ENCODE peak calls at places on chromosomes 2 and 18, in eight cellular contexts. D is IMR-90, O is prostate gland, A is uterus, Y is A549, Q is right lobe of liver, P is Peyer's patch, R is NB4. G is an unnamed sample.

GRCh38 chr2:187424156-187424555 is 23.9 kb downstream of the CALCRL start:
- DNase-seq in D (no peak), O (no peak), A (no peak), Y (peak; percentile 20), Q (no peak), P (no peak), R (no peak), G (no peak)

GRCh38 chr2:152730591-152731333 is 12.3 kb downstream of the ARL6IP6 start:
- DNase-seq in D (no peak), O (peak; percentile 32), A (no peak), Y (no peak), Q (no peak), P (no peak), R (peak; percentile 88), G (peak; percentile 67)

GRCh38 chr2:177474904-177475474 is 82.4 kb downstream of the AGPS start:
- DNase-seq in D (peak; percentile 52), O (no peak), A (no peak), Y (no peak), Q (no peak), P (no peak), R (no peak), G (no peak)

GRCh38 chr18:23971656-23972230 is 42.8 kb upstream of the TTC39C start:
- DNase-seq in D (no peak), O (no peak), A (no peak), Y (no peak), Q (no peak), P (no peak), R (no peak), G (no peak)

GRCh38 chr2:100234141-100234540 is 88.2 kb downstream of the LONRF2 start:
- DNase-seq in D (peak; percentile 68), O (no peak), A (no peak), Y (no peak), Q (no peak), P (no peak), R (no peak), G (no peak)

GRCh38 chr2:74026674-74027294 is 42.1 kb downstream of the TET3 start:
- DNase-seq in D (no peak), O (no peak), A (no peak), Y (no peak), Q (no peak), P (no peak), R (no peak), G (no peak)

GRCh38 chr2:56444339-56444738 is 260.5 kb downstream of the CCDC85A start:
- DNase-seq in D (no peak), O (no peak), A (no peak), Y (peak; percentile 18), Q (no peak), P (peak; percentile 83), R (no peak), G (peak; percentile 36)

GRCh38 chr2:205970348-205970747 is 115.6 kb downstream of the INO80D start:
- DNase-seq in D (no peak), O (no peak), A (no peak), Y (no peak), Q (no peak), P (no peak), R (no peak), G (no peak)

GRCh38 chr2:674319-674985 is 2.8 kb downstream of the TMEM18 start:
- DNase-seq in D (no peak), O (no peak), A (no peak), Y (no peak), Q (no peak), P (no peak), R (peak; percentile 37), G (no peak)

GRCh38 chr2:672606-672905 is 4.7 kb downstream of the TMEM18 start:
- DNase-seq in D (no peak), O (no peak), A (no peak), Y (no peak), Q (no peak), P (no peak), R (no peak), G (peak; percentile 63)

GRCh38 chr2:673615-674318 is 3.4 kb downstream of the TMEM18 start:
- DNase-seq in D (peak; percentile 63), O (no peak), A (no peak), Y (no peak), Q (no peak), P (no peak), R (no peak), G (no peak)

GRCh38 chr2:671787-672605 is 5.2 kb downstream of the TMEM18 start:
- DNase-seq in D (no peak), O (no peak), A (no peak), Y (no peak), Q (no peak), P (no peak), R (no peak), G (peak; percentile 60)

GRCh38 chr2:673016-673415 is 4.2 kb downstream of the TMEM18 start:
- DNase-seq in D (no peak), O (no peak), A (no peak), Y (no peak), Q (no peak), P (no peak), R (no peak), G (no peak)
- TF ChIP-seq POLR2A in D (no peak), O (no peak), A (no peak), Y (no peak), Q (no peak), P (no peak), R (no peak), G (no peak)

GRCh38 chr2:162009543-162009942 is 64.5 kb downstream of the DPP4 start:
- DNase-seq in D (no peak), O (no peak), A (no peak), Y (no peak), Q (no peak), P (no peak), R (no peak), G (no peak)

GRCh38 chr2:162002623-162003200 is 71.3 kb downstream of the DPP4 start:
- DNase-seq in D (no peak), O (no peak), A (no peak), Y (no peak), Q (no peak), P (no peak), R (no peak), G (no peak)

GRCh38 chr2:162011718-162012564 is 62.1 kb downstream of the DPP4 start:
- DNase-seq in D (no peak), O (no peak), A (no peak), Y (no peak), Q (no peak), P (no peak), R (no peak), G (no peak)

GRCh38 chr2:162006326-162006725 is 67.7 kb downstream of the DPP4 start:
- DNase-seq in D (no peak), O (no peak), A (no peak), Y (no peak), Q (no peak), P (no peak), R (no peak), G (no peak)

DNA sequence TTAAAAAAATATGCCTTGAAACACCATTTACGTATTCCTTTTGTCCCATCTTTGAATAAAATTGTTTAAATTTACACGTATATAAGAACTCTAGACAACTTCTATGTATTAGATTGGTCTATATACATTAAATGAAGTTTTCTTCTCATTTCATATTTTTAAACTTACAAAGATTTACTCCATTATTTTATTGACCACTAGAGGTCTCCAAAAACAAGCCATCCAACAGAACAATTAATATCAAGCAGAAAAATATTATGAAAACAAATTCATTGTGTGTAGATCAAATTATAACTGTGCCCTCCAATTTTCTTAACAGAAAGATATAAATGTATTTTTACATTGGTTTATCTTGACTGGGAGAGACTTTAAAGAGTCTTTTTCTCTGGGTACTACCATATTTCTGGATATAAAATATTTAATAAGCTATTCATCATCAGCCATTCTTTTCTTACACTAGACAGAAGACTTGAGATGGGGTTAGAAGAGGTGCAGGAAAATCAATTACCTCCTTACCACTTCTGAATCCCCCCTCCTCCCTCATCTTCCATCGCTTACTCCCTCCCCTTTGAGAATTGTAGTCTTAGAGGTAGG is 66.5 kb downstream of the DPP4 start:
- DNase-seq in D (peak; percentile 16), O (no peak), A (no peak), Y (no peak), Q (no peak), P (no peak), R (peak; percentile 17), G (no peak)
- TF ChIP-seq CTCF in D (peak; percentile 61), O (peak; percentile 32), A (peak; percentile 65), Y (peak; percentile 55), Q (peak; percentile 81), P (peak; percentile 54), R (peak; percentile 25), G (peak; percentile 45)

GRCh38 chr2:207166349-207167128 is 791 bp upstream of the KLF7 start:
- DNase-seq in D (peak; percentile 81), O (peak; percentile 67), A (peak; percentile 82), Y (peak; percentile 83), Q (peak; percentile 88), P (peak; percentile 88), R (peak; percentile 87), G (peak; percentile 79)

GRCh38 chr2:207163815-207164747 is 1.7 kb downstream of the KLF7 start:
- DNase-seq in D (peak; percentile 48), O (peak; percentile 64), A (peak; percentile 73), Y (peak; percentile 72), Q (peak; percentile 68), P (peak; percentile 68), R (peak; percentile 21), G (no peak)

GRCh38 chr2:207167129-207167923 is 1.6 kb upstream of the KLF7 start:
- DNase-seq in D (peak; percentile 72), O (no peak), A (peak; percentile 65), Y (no peak), Q (no peak), P (no peak), R (peak; percentile 93), G (peak; percentile 57)

GRCh38 chr2:207166039-207166348 is 246 bp upstream of the KLF7 start:
- DNase-seq in D (peak; percentile 100), O (peak; percentile 99), A (peak; percentile 99), Y (peak; percentile 100), Q (peak; percentile 99), P (peak; percentile 97), R (peak; percentile 99), G (peak; percentile 100)

DNA sequence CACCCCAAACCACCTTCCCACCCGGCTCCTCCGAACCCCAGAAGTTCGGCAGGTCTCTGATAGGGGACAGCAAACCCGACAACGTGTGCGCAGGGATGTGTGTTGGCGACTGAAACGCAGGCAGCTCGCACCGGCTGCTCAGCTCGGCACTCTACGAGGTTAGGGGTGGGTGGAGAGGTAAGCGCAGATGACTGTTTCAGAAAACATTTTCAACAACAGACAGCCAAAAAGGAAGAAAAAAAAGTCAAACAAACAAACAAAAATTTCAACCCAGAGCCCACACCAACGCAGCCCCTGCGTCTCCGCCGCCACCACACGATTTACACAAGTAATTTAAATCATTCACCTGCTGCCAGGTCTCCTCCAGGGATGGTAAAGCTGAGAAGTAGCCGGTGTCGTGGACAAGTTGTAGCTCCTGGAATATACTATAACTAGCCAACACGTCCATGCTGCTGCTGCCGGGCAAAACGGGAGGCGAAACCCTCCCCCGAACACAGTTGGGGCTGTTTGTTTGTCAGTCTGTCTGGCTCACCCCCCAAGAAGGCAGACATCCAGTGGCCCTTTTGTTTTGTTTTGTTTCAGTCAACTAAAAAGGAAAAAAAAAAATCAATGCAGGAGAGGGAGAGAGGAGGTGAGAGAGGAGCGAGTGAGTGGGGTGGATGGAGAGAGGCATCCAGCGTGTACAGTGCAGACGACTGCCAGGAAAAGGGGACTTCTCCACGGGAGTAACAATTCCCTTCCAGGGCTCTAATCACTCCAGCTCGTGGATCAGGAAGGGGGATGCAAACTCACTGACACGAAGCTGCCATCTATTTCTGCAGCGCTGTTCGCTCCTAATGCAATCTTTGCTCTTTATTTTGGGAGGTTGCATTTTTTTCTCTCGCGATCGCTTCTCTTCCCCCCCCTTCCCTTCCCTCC is at the start of gene KLF7:
- DNase-seq in D (peak; percentile 51), O (peak; percentile 46), A (peak; percentile 59), Y (no peak), Q (peak; percentile 67), P (peak; percentile 70), R (peak; percentile 50), G (peak; percentile 70)
- TF ChIP-seq POLR2A in D (peak; percentile 60), O (no peak), A (no peak), Y (peak; percentile 21), Q (no peak), P (no peak), R (no peak), G (no peak)

DNA sequence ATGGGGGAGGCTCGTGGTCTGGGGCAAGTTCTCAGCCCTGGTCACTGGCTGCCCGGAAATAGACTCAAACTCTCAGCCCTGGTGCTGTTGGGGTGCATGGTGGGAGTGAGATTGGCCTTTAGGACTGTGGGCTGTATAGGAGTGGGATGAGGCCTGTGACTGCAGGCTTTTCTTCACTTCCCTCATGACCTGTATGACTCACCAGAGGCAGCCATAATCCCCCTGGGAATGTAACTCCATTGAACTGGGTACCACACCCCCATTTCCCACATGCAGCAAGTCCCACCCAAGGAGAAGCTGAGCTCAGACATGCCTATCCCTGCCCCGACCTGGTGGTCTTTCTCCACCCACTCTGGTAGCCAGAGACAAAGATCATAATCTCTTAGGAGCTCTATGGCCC is 177.7 kb upstream of the OSR1 start:
- DNase-seq in D (no peak), O (no peak), A (no peak), Y (peak; percentile 18), Q (no peak), P (no peak), R (peak; percentile 37), G (no peak)
- TF ChIP-seq CTCF in D (no peak), O (no peak), A (no peak), Y (no peak), Q (no peak), P (no peak), R (no peak), G (no peak)

G was measured in upper lobe of left lung.